ENCODE peak calls at places on chromosomes 11 and 22, in nine cellular contexts. One of them, this sample, is unnamed. For H3K9me3, the result is how much of the 10 kb centered on the place peaks cover.

GRCh38 chr11:130217632-130218031 is 58.0 kb downstream of the ST14 start:
- DNase-seq in heart left ventricle: no peak
- DNase-seq in Karpas-422: no peak
- DNase-seq in IMR-90: no peak
- DNase-seq in CD4-positive, CD25-positive, alpha-beta regulatory T cell: no peak
- DNase-seq in upper lobe of left lung: no peak
- DNase-seq in PC-9: no peak
- DNase-seq in Caco-2: no peak
- DNase-seq in fibroblast of lung: no peak
- DNase-seq in this sample: no peak

GRCh38 chr11:122977455-122978302 is 4.0 kb downstream of the BSX start:
- DNase-seq in fibroblast of lung: no peak
- DNase-seq in CD4-positive, CD25-positive, alpha-beta regulatory T cell: no peak
- DNase-seq in Caco-2: no peak
- DNase-seq in IMR-90: no peak
- DNase-seq in Karpas-422: no peak
- DNase-seq in PC-9: no peak
- DNase-seq in heart left ventricle: no peak
- DNase-seq in upper lobe of left lung: no peak
- DNase-seq in this sample: no peak

GRCh38 chr22:17803871-17804270 is 29.6 kb upstream of the BID start:
- DNase-seq in CD4-positive, CD25-positive, alpha-beta regulatory T cell: no peak
- DNase-seq in Karpas-422: no peak
- DNase-seq in PC-9: no peak
- DNase-seq in fibroblast of lung: no peak
- DNase-seq in Caco-2: no peak
- DNase-seq in heart left ventricle: no peak
- DNase-seq in IMR-90: no peak
- DNase-seq in upper lobe of left lung: no peak
- DNase-seq in this sample: no peak

GRCh38 chr11:63532150-63532549 is 4.5 kb upstream of the PLAAT4 start:
- DNase-seq in fibroblast of lung: peak
- DNase-seq in heart left ventricle: no peak
- DNase-seq in upper lobe of left lung: no peak
- DNase-seq in Karpas-422: no peak
- DNase-seq in CD4-positive, CD25-positive, alpha-beta regulatory T cell: no peak
- DNase-seq in Caco-2: no peak
- DNase-seq in IMR-90: no peak
- DNase-seq in PC-9: no peak
- DNase-seq in this sample: no peak

GRCh38 chr22:39416319-39416718 is 16.7 kb downstream of the TAB1 start:
- DNase-seq in CD4-positive, CD25-positive, alpha-beta regulatory T cell: no peak
- DNase-seq in upper lobe of left lung: no peak
- DNase-seq in heart left ventricle: no peak
- DNase-seq in fibroblast of lung: no peak
- DNase-seq in PC-9: no peak
- DNase-seq in Karpas-422: no peak
- DNase-seq in Caco-2: no peak
- DNase-seq in IMR-90: no peak
- DNase-seq in this sample: no peak

GRCh38 chr11:30596832-30597231 is 10.7 kb upstream of the MPPED2 start:
- DNase-seq in heart left ventricle: no peak
- DNase-seq in PC-9: no peak
- DNase-seq in Caco-2: no peak
- DNase-seq in CD4-positive, CD25-positive, alpha-beta regulatory T cell: no peak
- DNase-seq in Karpas-422: no peak
- DNase-seq in IMR-90: no peak
- DNase-seq in upper lobe of left lung: no peak
- DNase-seq in fibroblast of lung: no peak
- DNase-seq in this sample: no peak

GRCh38 chr11:14358729-14359439 is at the start of gene RRAS2:
- DNase-seq in Caco-2: peak
- DNase-seq in Karpas-422: peak
- DNase-seq in heart left ventricle: peak
- DNase-seq in CD4-positive, CD25-positive, alpha-beta regulatory T cell: peak
- DNase-seq in IMR-90: peak
- DNase-seq in fibroblast of lung: peak
- DNase-seq in PC-9: peak
- DNase-seq in upper lobe of left lung: peak
- DNase-seq in this sample: peak

GRCh38 chr11:87263439-87263838 is 225.7 kb downstream of the TMEM135 start:
- DNase-seq in Caco-2: no peak
- DNase-seq in PC-9: no peak
- DNase-seq in CD4-positive, CD25-positive, alpha-beta regulatory T cell: no peak
- DNase-seq in Karpas-422: no peak
- DNase-seq in IMR-90: no peak
- DNase-seq in fibroblast of lung: no peak
- DNase-seq in heart left ventricle: no peak
- DNase-seq in upper lobe of left lung: no peak
- DNase-seq in this sample: no peak

GRCh38 chr22:36423461-36424404 is 36.0 kb upstream of the MYH9 start:
- DNase-seq in IMR-90: peak
- DNase-seq in Karpas-422: peak
- DNase-seq in fibroblast of lung: peak
- DNase-seq in upper lobe of left lung: no peak
- DNase-seq in heart left ventricle: no peak
- DNase-seq in Caco-2: no peak
- DNase-seq in CD4-positive, CD25-positive, alpha-beta regulatory T cell: no peak
- DNase-seq in PC-9: no peak
- DNase-seq in this sample: no peak

GRCh38 chr22:37464181-37464580 is 22.0 kb downstream of the MFNG start:
- DNase-seq in fibroblast of lung: no peak
- DNase-seq in CD4-positive, CD25-positive, alpha-beta regulatory T cell: no peak
- DNase-seq in IMR-90: no peak
- DNase-seq in upper lobe of left lung: no peak
- DNase-seq in Caco-2: no peak
- DNase-seq in heart left ventricle: no peak
- DNase-seq in PC-9: no peak
- DNase-seq in Karpas-422: peak
- DNase-seq in this sample: no peak

GRCh38 chr11:75371930-75372876 is 20.7 kb upstream of the ARRB1 start:
- DNase-seq in IMR-90: no peak
- DNase-seq in Caco-2: peak
- DNase-seq in CD4-positive, CD25-positive, alpha-beta regulatory T cell: no peak
- DNase-seq in Karpas-422: no peak
- DNase-seq in PC-9: peak
- DNase-seq in heart left ventricle: no peak
- DNase-seq in upper lobe of left lung: peak
- DNase-seq in fibroblast of lung: no peak
- DNase-seq in this sample: no peak

GRCh38 chr11:117923773-117924172 is 5.4 kb downstream of the TMPRSS13 start:
- DNase-seq in heart left ventricle: no peak
- DNase-seq in PC-9: no peak
- DNase-seq in IMR-90: no peak
- DNase-seq in upper lobe of left lung: no peak
- DNase-seq in Caco-2: no peak
- DNase-seq in Karpas-422: no peak
- DNase-seq in fibroblast of lung: no peak
- DNase-seq in CD4-positive, CD25-positive, alpha-beta regulatory T cell: no peak
- DNase-seq in this sample: no peak

GRCh38 chr11:89491141-89491690 is at the start of gene NOX4:
- DNase-seq in IMR-90: peak
- DNase-seq in upper lobe of left lung: no peak
- DNase-seq in fibroblast of lung: peak
- DNase-seq in Caco-2: no peak
- DNase-seq in PC-9: no peak
- DNase-seq in Karpas-422: no peak
- DNase-seq in CD4-positive, CD25-positive, alpha-beta regulatory T cell: no peak
- DNase-seq in heart left ventricle: peak
- DNase-seq in this sample: no peak

GRCh38 chr11:47907499-47907898 is 59.3 kb upstream of the NUP160 start:
- DNase-seq in Caco-2: no peak
- DNase-seq in PC-9: no peak
- DNase-seq in IMR-90: peak
- DNase-seq in Karpas-422: no peak
- DNase-seq in CD4-positive, CD25-positive, alpha-beta regulatory T cell: no peak
- DNase-seq in heart left ventricle: no peak
- DNase-seq in upper lobe of left lung: no peak
- DNase-seq in fibroblast of lung: peak
- DNase-seq in this sample: no peak

GRCh38 chr11:65316979-65317786 is 2.5 kb downstream of the CDC42EP2 start:
- DNase-seq in upper lobe of left lung: peak
- DNase-seq in fibroblast of lung: peak
- DNase-seq in CD4-positive, CD25-positive, alpha-beta regulatory T cell: no peak
- DNase-seq in Caco-2: no peak
- DNase-seq in IMR-90: peak
- DNase-seq in Karpas-422: peak
- DNase-seq in heart left ventricle: peak
- DNase-seq in PC-9: peak
- DNase-seq in this sample: no peak

GRCh38 chr11:122344281-122344680 is 228.3 kb upstream of the BLID start:
- DNase-seq in CD4-positive, CD25-positive, alpha-beta regulatory T cell: no peak
- DNase-seq in fibroblast of lung: peak
- DNase-seq in Karpas-422: no peak
- DNase-seq in upper lobe of left lung: no peak
- DNase-seq in heart left ventricle: no peak
- DNase-seq in PC-9: no peak
- DNase-seq in IMR-90: peak
- DNase-seq in Caco-2: no peak
- DNase-seq in this sample: no peak

DNA sequence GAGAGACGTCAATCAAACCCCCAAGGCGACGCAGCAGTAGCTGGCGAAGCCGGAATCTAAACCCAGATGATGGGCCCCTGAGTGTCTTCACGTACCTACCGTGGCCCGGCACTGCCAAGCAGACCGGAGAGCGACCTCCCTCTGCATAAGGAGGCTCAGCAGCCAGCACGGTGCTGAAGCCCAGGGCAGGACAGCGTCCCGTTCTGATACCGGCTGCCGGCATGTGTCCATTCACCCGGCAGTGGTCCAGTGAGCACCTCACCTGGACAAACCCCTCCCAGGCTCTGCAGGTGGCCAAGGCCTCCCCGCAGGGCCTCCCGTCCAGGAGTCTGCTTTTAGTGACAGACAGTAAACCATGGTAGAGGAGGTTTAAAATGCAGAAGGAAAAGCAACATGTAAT is 142.0 kb downstream of the BRD1 start:
- DNase-seq in fibroblast of lung: no peak
- DNase-seq in CD4-positive, CD25-positive, alpha-beta regulatory T cell: no peak
- DNase-seq in PC-9: no peak
- DNase-seq in heart left ventricle: no peak
- DNase-seq in Caco-2: no peak
- DNase-seq in IMR-90: no peak
- DNase-seq in upper lobe of left lung: no peak
- DNase-seq in Karpas-422: no peak
- DNase-seq in this sample: no peak
- H3K9me3 ChIP-seq in fibroblast of lung: under half
- H3K9me3 ChIP-seq in CD4-positive, CD25-positive, alpha-beta regulatory T cell: under half
- H3K9me3 ChIP-seq in PC-9: under half
- H3K9me3 ChIP-seq in heart left ventricle: under half
- H3K9me3 ChIP-seq in Caco-2: under half
- H3K9me3 ChIP-seq in IMR-90: under half
- H3K9me3 ChIP-seq in upper lobe of left lung: under half
- H3K9me3 ChIP-seq in Karpas-422: under half
- H3K9me3 ChIP-seq in this sample: under half

GRCh38 chr22:49191506-49191980 is 636.1 kb downstream of the BRD1 start:
- DNase-seq in Caco-2: no peak
- DNase-seq in CD4-positive, CD25-positive, alpha-beta regulatory T cell: no peak
- DNase-seq in fibroblast of lung: no peak
- DNase-seq in heart left ventricle: no peak
- DNase-seq in PC-9: no peak
- DNase-seq in Karpas-422: no peak
- DNase-seq in IMR-90: no peak
- DNase-seq in upper lobe of left lung: no peak
- DNase-seq in this sample: no peak
- H3K9me3 ChIP-seq in Caco-2: under half
- H3K9me3 ChIP-seq in CD4-positive, CD25-positive, alpha-beta regulatory T cell: under half
- H3K9me3 ChIP-seq in fibroblast of lung: under half
- H3K9me3 ChIP-seq in heart left ventricle: under half
- H3K9me3 ChIP-seq in PC-9: under half
- H3K9me3 ChIP-seq in Karpas-422: under half
- H3K9me3 ChIP-seq in IMR-90: half or more
- H3K9me3 ChIP-seq in upper lobe of left lung: under half
- H3K9me3 ChIP-seq in this sample: under half

DNA sequence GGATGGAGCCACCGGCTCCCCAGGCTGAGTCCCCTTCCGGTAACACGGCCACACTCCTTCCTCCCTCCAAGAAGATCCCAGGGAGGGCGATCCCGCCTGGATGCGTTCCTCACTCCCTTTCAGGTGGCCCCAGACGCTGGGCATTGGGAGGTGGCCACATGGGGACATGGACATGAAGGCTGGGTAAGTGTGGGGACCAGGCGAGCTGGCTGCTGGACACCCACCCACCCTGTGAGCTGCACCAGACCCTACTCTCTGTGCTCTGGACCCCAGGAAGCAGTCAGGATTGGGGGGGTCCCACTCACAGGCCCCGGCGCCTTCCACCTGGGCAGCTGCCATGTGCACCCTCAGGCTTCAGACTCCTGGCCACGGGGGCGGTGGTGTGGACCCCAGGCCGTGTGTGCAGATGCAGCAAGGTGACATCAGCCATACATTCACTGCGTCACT is 932.8 kb downstream of the BRD1 start:
- DNase-seq in heart left ventricle: no peak
- DNase-seq in upper lobe of left lung: peak
- DNase-seq in fibroblast of lung: no peak
- DNase-seq in IMR-90: no peak
- DNase-seq in Karpas-422: no peak
- DNase-seq in CD4-positive, CD25-positive, alpha-beta regulatory T cell: no peak
- DNase-seq in PC-9: no peak
- DNase-seq in Caco-2: no peak
- DNase-seq in this sample: no peak
- H3K9me3 ChIP-seq in heart left ventricle: under half
- H3K9me3 ChIP-seq in upper lobe of left lung: under half
- H3K9me3 ChIP-seq in fibroblast of lung: under half
- H3K9me3 ChIP-seq in IMR-90: half or more
- H3K9me3 ChIP-seq in Karpas-422: under half
- H3K9me3 ChIP-seq in CD4-positive, CD25-positive, alpha-beta regulatory T cell: under half
- H3K9me3 ChIP-seq in PC-9: under half
- H3K9me3 ChIP-seq in Caco-2: under half
- H3K9me3 ChIP-seq in this sample: under half

GRCh38 chr22:22983123-22983522 is 87.2 kb upstream of the GNAZ start:
- DNase-seq in Caco-2: no peak
- DNase-seq in IMR-90: no peak
- DNase-seq in CD4-positive, CD25-positive, alpha-beta regulatory T cell: no peak
- DNase-seq in fibroblast of lung: no peak
- DNase-seq in Karpas-422: no peak
- DNase-seq in upper lobe of left lung: no peak
- DNase-seq in heart left ventricle: no peak
- DNase-seq in PC-9: no peak
- DNase-seq in this sample: no peak
- H3K9me3 ChIP-seq in Caco-2: under half
- H3K9me3 ChIP-seq in IMR-90: under half
- H3K9me3 ChIP-seq in CD4-positive, CD25-positive, alpha-beta regulatory T cell: under half
- H3K9me3 ChIP-seq in fibroblast of lung: under half
- H3K9me3 ChIP-seq in Karpas-422: under half
- H3K9me3 ChIP-seq in upper lobe of left lung: under half
- H3K9me3 ChIP-seq in heart left ventricle: under half
- H3K9me3 ChIP-seq in PC-9: under half
- H3K9me3 ChIP-seq in this sample: under half

GRCh38 chr22:49535126-49535525 is 292.5 kb downstream of the BRD1 start:
- DNase-seq in Caco-2: no peak
- DNase-seq in IMR-90: no peak
- DNase-seq in CD4-positive, CD25-positive, alpha-beta regulatory T cell: no peak
- DNase-seq in fibroblast of lung: no peak
- DNase-seq in upper lobe of left lung: no peak
- DNase-seq in heart left ventricle: no peak
- DNase-seq in PC-9: no peak
- DNase-seq in Karpas-422: no peak
- DNase-seq in this sample: no peak
- H3K9me3 ChIP-seq in Caco-2: under half
- H3K9me3 ChIP-seq in IMR-90: under half
- H3K9me3 ChIP-seq in CD4-positive, CD25-positive, alpha-beta regulatory T cell: under half
- H3K9me3 ChIP-seq in fibroblast of lung: under half
- H3K9me3 ChIP-seq in upper lobe of left lung: under half
- H3K9me3 ChIP-seq in heart left ventricle: under half
- H3K9me3 ChIP-seq in PC-9: under half
- H3K9me3 ChIP-seq in Karpas-422: under half
- H3K9me3 ChIP-seq in this sample: under half

GRCh38 chr22:49629024-49629570 is 198.6 kb downstream of the BRD1 start:
- DNase-seq in Caco-2: no peak
- DNase-seq in heart left ventricle: no peak
- DNase-seq in IMR-90: no peak
- DNase-seq in CD4-positive, CD25-positive, alpha-beta regulatory T cell: no peak
- DNase-seq in fibroblast of lung: no peak
- DNase-seq in upper lobe of left lung: no peak
- DNase-seq in Karpas-422: no peak
- DNase-seq in PC-9: no peak
- DNase-seq in this sample: no peak
- H3K9me3 ChIP-seq in Caco-2: under half
- H3K9me3 ChIP-seq in heart left ventricle: under half
- H3K9me3 ChIP-seq in IMR-90: under half
- H3K9me3 ChIP-seq in CD4-positive, CD25-positive, alpha-beta regulatory T cell: under half
- H3K9me3 ChIP-seq in fibroblast of lung: under half
- H3K9me3 ChIP-seq in upper lobe of left lung: under half
- H3K9me3 ChIP-seq in Karpas-422: under half
- H3K9me3 ChIP-seq in PC-9: under half
- H3K9me3 ChIP-seq in this sample: under half

This sample was measured in T-helper 17 cell.